ENCODE peak calls at places on chromosomes 4 and X, in nine cellular contexts. N, O, B, C, A, U, L, Q and Z are unnamed samples.

GRCh38 chr4:73341454-73341853 is 62.6 kb upstream of the ALB start:
- DNase-seq in B (peak; percentile 30), O (no peak), A (peak; percentile 68), U (peak; percentile 23), C (peak; percentile 80), Q (no peak), L (no peak), N (peak; percentile 50), Z (peak; percentile 35)

GRCh38 chr4:139909036-139909435 is 243.4 kb downstream of the MGST2 start:
- DNase-seq in Q (no peak), B (no peak), C (no peak), A (no peak), U (no peak), L (no peak), O (no peak), N (no peak), Z (no peak)

GRCh38 chrX:24113161-24113560 is 36.4 kb upstream of the ZFX start:
- DNase-seq in U (no peak), N (no peak), Q (no peak), A (peak; percentile 51), C (peak; percentile 24), O (no peak), B (no peak), L (no peak), Z (no peak)

GRCh38 chrX:4253092-4253491 is 539.6 kb upstream of the PRKX start:
- DNase-seq in C (no peak), L (no peak), Q (no peak), A (no peak), U (no peak), N (no peak), O (no peak), B (no peak), Z (no peak)

GRCh38 chrX:120251471-120252011 is 929 bp downstream of the ZBTB33 start:
- DNase-seq in A (peak; percentile 18), Q (peak; percentile 29), O (peak; percentile 0), L (peak; percentile 17), B (peak; percentile 42), C (peak; percentile 23), N (peak; percentile 27), U (peak; percentile 30), Z (peak; percentile 21)

GRCh38 chr4:10983274-10983673 is 298.7 kb upstream of the CLNK start:
- DNase-seq in N (no peak), O (no peak), A (no peak), U (no peak), C (no peak), B (no peak), L (no peak), Q (no peak), Z (no peak)

GRCh38 chr4:21476753-21477152 is 471.8 kb downstream of the KCNIP4 start:
- DNase-seq in Q (no peak), C (peak; percentile 12), A (no peak), U (no peak), N (no peak), O (no peak), L (no peak), B (no peak), Z (peak; percentile 1)

GRCh38 chrX:56793112-56793430 is 64.0 kb downstream of the NBDY start:
- DNase-seq in N (peak; percentile 2), A (no peak), Q (no peak), L (no peak), B (peak; percentile 14), O (no peak), U (peak; percentile 8), C (no peak), Z (no peak)

GRCh38 chrX:49037883-49038475 is 5.2 kb downstream of the TFE3 start:
- DNase-seq in B (no peak), L (no peak), O (no peak), U (no peak), A (peak; percentile 73), C (peak; percentile 62), N (no peak), Q (no peak), Z (no peak)

GRCh38 chrX:24369816-24370215 is 9.4 kb downstream of the SUPT20HL1 start:
- DNase-seq in A (no peak), B (no peak), O (no peak), U (no peak), N (no peak), Q (no peak), C (no peak), L (no peak), Z (no peak)

GRCh38 chrX:1378306-1378758 is 13.6 kb downstream of the SLC25A6 start:
- DNase-seq in Q (no peak), A (no peak), L (no peak), N (no peak), U (no peak), B (no peak), C (no peak), O (no peak), Z (no peak)

GRCh38 chr4:22363071-22363470 is 152.8 kb downstream of the ADGRA3 start:
- DNase-seq in U (no peak), C (no peak), L (no peak), B (no peak), O (no peak), A (no peak), Q (no peak), N (no peak), Z (no peak)

GRCh38 chrX:126552313-126553022 is at the start of gene DCAF12L1:
- DNase-seq in U (no peak), O (no peak), L (no peak), C (no peak), A (no peak), Q (no peak), N (peak; percentile 30), B (no peak), Z (no peak)

GRCh38 chr4:5689065-5689464 is 19.3 kb downstream of the EVC2 start:
- DNase-seq in N (no peak), U (no peak), A (no peak), L (no peak), O (no peak), Q (no peak), B (no peak), C (no peak), Z (no peak)

GRCh38 chr4:85964298-85964697 is 395.6 kb downstream of the MAPK10 start:
- DNase-seq in N (no peak), U (no peak), O (no peak), Q (no peak), B (no peak), L (no peak), A (peak; percentile 6), C (peak; percentile 38), Z (no peak)

GRCh38 chrX:118181030-118181429 is 64.4 kb upstream of the KLHL13 start:
- DNase-seq in C (no peak), Q (no peak), A (peak; percentile 42), B (no peak), N (no peak), U (peak; percentile 15), O (no peak), L (no peak), Z (no peak)

GRCh38 chr4:76948441-76949292 is 885 bp upstream of the SEPTIN11 start:
- DNase-seq in B (peak; percentile 81), A (peak; percentile 75), O (peak; percentile 26), L (peak; percentile 63), C (peak; percentile 80), N (peak; percentile 64), Q (peak; percentile 84), U (peak; percentile 67), Z (peak; percentile 69)

GRCh38 chrX:10077425-10078188 is 79.2 kb upstream of the CLCN4 start:
- DNase-seq in C (peak; percentile 35), B (no peak), U (no peak), A (peak; percentile 37), N (no peak), Q (no peak), L (no peak), O (no peak), Z (no peak)

GRCh38 chr4:144574509-144574908 is 71.4 kb upstream of the HHIP start:
- DNase-seq in C (no peak), A (no peak), B (no peak), L (no peak), U (no peak), N (no peak), Q (no peak), O (no peak), Z (no peak)

GRCh38 chr4:144578681-144579080 is 67.3 kb upstream of the HHIP start:
- DNase-seq in N (no peak), Q (no peak), C (no peak), A (no peak), B (no peak), U (no peak), O (no peak), L (no peak), Z (no peak)

GRCh38 chr4:144574004-144574403 is 72.0 kb upstream of the HHIP start:
- DNase-seq in L (no peak), N (no peak), Q (no peak), C (no peak), O (no peak), B (no peak), A (no peak), U (no peak), Z (no peak)

GRCh38 chr4:144572660-144573059 is 73.3 kb upstream of the HHIP start:
- DNase-seq in A (no peak), B (no peak), L (no peak), Q (no peak), C (no peak), N (no peak), U (no peak), O (no peak), Z (no peak)

GRCh38 chr4:144575181-144575580 is 70.8 kb upstream of the HHIP start:
- DNase-seq in C (no peak), B (no peak), U (no peak), A (no peak), L (no peak), O (no peak), Q (no peak), N (no peak), Z (no peak)
- TF ChIP-seq CTCF in C (peak; percentile 34), B (no peak), U (no peak), A (no peak), L (no peak), O (no peak), Q (no peak), N (no peak), Z (no peak)

GRCh38 chrX:39133971-39134370 is 332.7 kb downstream of the MID1IP1 start:
- DNase-seq in L (no peak), B (no peak), O (no peak), N (peak; percentile 26), U (no peak), Q (peak; percentile 39), C (no peak), A (no peak), Z (peak; percentile 36)
- TF ChIP-seq CTCF in L (no peak), B (no peak), O (no peak), N (no peak), U (no peak), Q (no peak), C (peak; percentile 4), A (no peak), Z (no peak)

DNA sequence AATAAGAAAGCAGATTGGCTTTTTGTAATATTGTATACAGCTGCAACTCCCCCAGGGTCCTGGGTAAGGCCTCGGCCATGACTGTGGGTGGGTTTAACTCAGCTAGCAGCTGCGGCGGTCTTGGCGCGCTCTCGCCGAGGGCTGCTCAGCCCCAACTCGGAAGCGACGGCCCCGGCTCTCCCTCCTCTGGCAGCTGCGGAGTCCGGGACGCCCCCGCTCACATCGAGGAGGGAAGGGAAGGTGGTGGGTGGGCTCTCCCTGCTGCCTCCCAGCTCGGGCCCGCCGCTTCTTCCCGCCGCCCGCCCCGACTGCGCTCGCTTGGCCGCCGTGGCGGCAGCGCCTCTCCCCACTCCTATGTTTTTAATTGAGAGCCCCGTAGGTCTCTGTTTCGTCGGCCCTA is 51.3 kb downstream of the GPR50 start:
- DNase-seq in L (no peak), O (no peak), N (no peak), B (no peak), U (no peak), Q (no peak), C (no peak), A (no peak), Z (no peak)
- TF ChIP-seq CTCF in L (no peak), O (no peak), N (no peak), B (no peak), U (no peak), Q (no peak), C (no peak), A (no peak), Z (no peak)

GRCh38 chr4:33386761-33387160 is 2666.6 kb downstream of the PCDH7 start:
- DNase-seq in U (no peak), O (no peak), N (no peak), Q (no peak), B (no peak), A (no peak), L (no peak), C (peak; percentile 5), Z (no peak)
- TF ChIP-seq CTCF in U (no peak), O (no peak), N (no peak), Q (no peak), B (no peak), A (peak; percentile 22), L (no peak), C (peak; percentile 15), Z (no peak)